ENCODE peak calls at places on chromosomes 3 and 15, in seven cellular contexts. O, N, S, F, M, C and I are unnamed samples.

GRCh38 chr15:69117431-69117841 is 43.0 kb upstream of the GLCE start:
- DNase-seq in O (no peak), N (peak), S (no peak), F (peak), M (peak), C (no peak), I (peak)

GRCh38 chr15:57680021-57680420 is 26.5 kb upstream of the POLR2M start:
- DNase-seq in O (peak), N (no peak), S (peak), F (no peak), M (no peak), C (no peak), I (no peak)

GRCh38 chr15:37093480-37094410 is 6.6 kb downstream of the MEIS2 start:
- DNase-seq in O (peak), N (no peak), S (peak), F (no peak), M (no peak), C (no peak), I (no peak)

GRCh38 chr15:96345560-96346389 is 15.3 kb downstream of the NR2F2 start:
- DNase-seq in O (peak), N (peak), S (peak), F (no peak), M (peak), C (no peak), I (peak)

GRCh38 chr3:69082805-69083204 is 1.9 kb upstream of the ARL6IP5 start:
- DNase-seq in O (peak), N (no peak), S (peak), F (no peak), M (no peak), C (peak), I (no peak)

GRCh38 chr3:120344349-120344748 is 4.8 kb downstream of the LRRC58 start:
- DNase-seq in O (peak), N (no peak), S (peak), F (no peak), M (no peak), C (no peak), I (no peak)

GRCh38 chr15:43771816-43772215 is 5.0 kb downstream of the ELL3 start:
- DNase-seq in O (peak), N (no peak), S (no peak), F (no peak), M (no peak), C (no peak), I (no peak)

GRCh38 chr3:157865449-157865862 is 240.8 kb downstream of the SHOX2 start:
- DNase-seq in O (no peak), N (peak), S (no peak), F (peak), M (peak), C (peak), I (peak)

GRCh38 chr15:29945943-29946591 is 123.8 kb upstream of the TJP1 start:
- DNase-seq in O (no peak), N (no peak), S (peak), F (no peak), M (no peak), C (peak), I (no peak)

GRCh38 chr3:78725703-78726246 is 1042.0 kb downstream of the ROBO1 start:
- DNase-seq in O (no peak), N (no peak), S (no peak), F (no peak), M (no peak), C (no peak), I (no peak)

GRCh38 chr3:51963951-51964451 is 3.3 kb downstream of the PCBP4 start:
- DNase-seq in O (no peak), N (no peak), S (no peak), F (no peak), M (no peak), C (no peak), I (no peak)

GRCh38 chr3:193788189-193788946 is 195.4 kb downstream of the OPA1 start:
- DNase-seq in O (peak), N (peak), S (peak), F (peak), M (peak), C (no peak), I (peak)

GRCh38 chr3:38878650-38879049 is 62.6 kb upstream of the SCN10A start:
- DNase-seq in O (no peak), N (no peak), S (no peak), F (no peak), M (no peak), C (no peak), I (no peak)

GRCh38 chr3:194292331-194292730 is 58.8 kb downstream of the CPN2 start:
- DNase-seq in O (no peak), N (no peak), S (no peak), F (no peak), M (no peak), C (no peak), I (no peak)

GRCh38 chr3:119042162-119042561 is 7.5 kb upstream of the IGSF11 start:
- DNase-seq in O (no peak), N (no peak), S (no peak), F (no peak), M (no peak), C (no peak), I (no peak)

GRCh38 chr3:66889758-66890576 is 108.1 kb upstream of the KBTBD8 start:
- DNase-seq in O (no peak), N (no peak), S (no peak), F (no peak), M (no peak), C (no peak), I (peak)

GRCh38 chr3:12643010-12643380 is 20.9 kb downstream of the RAF1 start:
- DNase-seq in O (no peak), N (no peak), S (no peak), F (no peak), M (no peak), C (no peak), I (no peak)

GRCh38 chr3:163018664-163019063 is 1522.1 kb downstream of the OTOL1 start:
- DNase-seq in O (no peak), N (no peak), S (no peak), F (no peak), M (no peak), C (no peak), I (no peak)

GRCh38 chr3:111810909-111811308 is 48.2 kb upstream of the PHLDB2 start:
- DNase-seq in O (peak), N (no peak), S (peak), F (no peak), M (no peak), C (peak), I (no peak)

GRCh38 chr3:192727032-192727847 is at the start of gene FGF12:
- DNase-seq in O (peak), N (peak), S (peak), F (peak), M (peak), C (peak), I (peak)

GRCh38 chr3:177626014-177626413 is 428.7 kb upstream of the TBL1XR1 start:
- DNase-seq in O (no peak), N (no peak), S (no peak), F (no peak), M (no peak), C (no peak), I (no peak)

GRCh38 chr3:8503461-8503860 is 1.8 kb downstream of the LMCD1 start:
- DNase-seq in O (no peak), N (no peak), S (no peak), F (no peak), M (no peak), C (no peak), I (no peak)

GRCh38 chr3:112043621-112044201 is 9.2 kb downstream of the TMPRSS7 start:
- DNase-seq in O (peak), N (peak), S (peak), F (peak), M (no peak), C (peak), I (peak)

GRCh38 chr3:107847791-107848190 is 243.0 kb downstream of the CD47 start:
- DNase-seq in O (no peak), N (no peak), S (peak), F (no peak), M (no peak), C (no peak), I (no peak)

DNA sequence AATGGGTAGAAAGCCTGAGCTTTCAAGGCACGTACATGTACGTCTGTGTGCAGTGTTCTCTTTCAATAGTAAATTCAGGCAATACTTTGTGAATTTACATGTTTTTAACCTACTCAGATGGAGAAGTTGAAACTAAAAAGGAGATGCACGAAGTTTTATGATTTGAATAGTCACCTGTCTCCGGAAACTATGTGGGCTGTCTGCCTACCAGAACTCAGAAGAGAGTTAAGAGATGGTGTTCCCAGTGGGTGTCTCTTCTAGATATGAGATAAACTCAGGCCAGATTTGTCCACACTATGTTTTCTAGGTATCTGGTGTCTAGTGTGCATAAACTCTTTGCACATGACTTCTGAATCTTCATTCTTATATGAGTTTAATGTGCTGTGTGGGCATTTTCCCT is 222.8 kb downstream of the FOXP1 start:
- DNase-seq in O (no peak), N (no peak), S (no peak), F (no peak), M (no peak), C (no peak), I (no peak)
- H2BK120ac ChIP-seq in O (no peak), N (no peak), S (no peak), F (no peak), M (no peak), C (no peak), I (no peak)

DNA sequence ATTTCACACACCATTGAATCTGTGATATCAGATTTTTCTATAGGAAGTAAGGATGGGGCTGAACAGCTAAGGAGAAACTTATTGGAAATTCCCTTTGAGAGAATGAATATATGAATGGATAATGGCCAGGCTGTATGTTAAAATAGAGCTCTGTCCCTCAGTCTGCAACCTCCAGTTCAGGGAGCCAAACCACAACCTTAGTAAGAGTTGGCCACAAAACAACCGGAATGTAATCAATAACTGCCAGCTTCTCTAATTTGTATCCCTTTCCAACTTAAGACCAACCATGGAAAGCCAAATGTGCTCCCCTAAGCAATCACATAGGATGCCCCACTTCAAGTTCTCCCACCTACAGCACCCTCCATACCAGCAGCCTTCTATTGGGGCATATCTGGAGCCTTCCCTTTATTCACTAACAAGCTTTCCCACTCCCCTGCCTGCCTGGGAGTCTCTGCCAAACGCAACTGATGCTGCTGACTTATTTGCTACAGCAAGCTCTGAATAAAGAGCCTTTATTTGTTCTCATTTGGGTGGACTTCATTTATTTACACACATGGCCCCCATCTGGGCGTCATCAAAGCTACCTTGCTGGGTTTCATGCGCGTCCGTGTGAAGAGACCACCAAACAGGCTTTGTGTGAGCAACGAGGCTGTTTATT is 75.4 kb upstream of the LARS2 start:
- DNase-seq in O (no peak), N (no peak), S (no peak), F (no peak), M (no peak), C (no peak), I (peak)
- H2BK120ac ChIP-seq in O (no peak), N (no peak), S (no peak), F (no peak), M (peak), C (no peak), I (no peak)

GRCh38 chr3:45865568-45865955 is 20.8 kb upstream of the CCR9 start:
- DNase-seq in O (no peak), N (no peak), S (no peak), F (no peak), M (no peak), C (no peak), I (no peak)
- H2BK120ac ChIP-seq in O (no peak), N (no peak), S (no peak), F (no peak), M (no peak), C (no peak), I (no peak)

GRCh38 chr3:159640220-159640619 is 348.4 kb upstream of the IL12A start:
- DNase-seq in O (no peak), N (no peak), S (no peak), F (no peak), M (no peak), C (no peak), I (no peak)
- H2BK120ac ChIP-seq in O (no peak), N (no peak), S (no peak), F (no peak), M (no peak), C (no peak), I (no peak)

GRCh38 chr3:171878441-171879225 is 35.5 kb downstream of the TMEM212 start:
- DNase-seq in O (peak), N (no peak), S (peak), F (no peak), M (no peak), C (no peak), I (peak)

GRCh38 chr3:171880471-171880870 is 37.3 kb downstream of the TMEM212 start:
- DNase-seq in O (no peak), N (no peak), S (no peak), F (no peak), M (no peak), C (no peak), I (no peak)

GRCh38 chr3:171879472-171879871 is 36.3 kb downstream of the TMEM212 start:
- DNase-seq in O (no peak), N (no peak), S (no peak), F (no peak), M (no peak), C (no peak), I (no peak)

GRCh38 chr3:171883257-171883892 is 40.2 kb downstream of the TMEM212 start:
- DNase-seq in O (no peak), N (no peak), S (no peak), F (no peak), M (no peak), C (no peak), I (no peak)

DNA sequence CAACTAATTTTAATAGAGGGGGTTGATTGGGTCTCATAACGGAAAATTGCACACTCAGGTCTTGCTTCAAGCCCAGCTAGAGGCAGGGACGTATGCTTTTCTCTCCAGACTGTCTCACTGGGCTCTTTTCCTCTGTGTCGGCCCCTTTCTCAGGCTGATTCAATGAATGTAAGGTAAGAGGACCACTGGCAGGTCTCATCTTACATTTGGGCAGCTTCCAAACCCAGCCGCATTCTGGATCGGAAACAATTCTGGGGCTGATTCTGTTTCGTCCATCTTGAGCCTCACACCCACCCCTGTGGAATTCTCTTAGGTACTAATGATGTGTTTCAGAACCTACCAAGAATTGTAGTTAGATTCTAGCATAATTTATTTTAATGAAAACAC is 40.7 kb downstream of the TMEM212 start:
- DNase-seq in O (no peak), N (no peak), S (no peak), F (no peak), M (no peak), C (no peak), I (no peak)
- H2BK120ac ChIP-seq in O (no peak), N (no peak), S (no peak), F (no peak), M (no peak), C (no peak), I (no peak)